ENCODE peak calls at places on chromosomes 2 and 18, in seven cellular contexts. V is psoas muscle, G is H9, W is neural progenitor cell, O is ovary, Y is colonic mucosa, R is adrenal gland. T is an unnamed sample.

GRCh38 chr2:118386636-118387302 is 298.5 kb downstream of the INSIG2 start:
- DNase-seq in R (no peak), W (no peak), Y (no peak), O (no peak), V (no peak), G (no peak), T (no peak)

GRCh38 chr2:151171186-151171585 is 90.5 kb downstream of the RBM43 start:
- DNase-seq in R (no peak), O (no peak), V (no peak), Y (no peak), G (no peak), W (no peak), T (no peak)

GRCh38 chr2:51003345-51004192 is 28.4 kb downstream of the NRXN1 start:
- DNase-seq in W (no peak), V (no peak), Y (no peak), O (no peak), R (no peak), G (no peak), T (no peak)

GRCh38 chr2:65919579-65920188 is 487.3 kb upstream of the SPRED2 start:
- DNase-seq in W (no peak), V (no peak), O (no peak), G (no peak), R (no peak), Y (no peak), T (no peak)

GRCh38 chr2:191790737-191791136 is 56.2 kb downstream of the CAVIN2 start:
- DNase-seq in G (no peak), V (no peak), W (no peak), R (no peak), O (no peak), Y (no peak), T (no peak)

GRCh38 chr2:9753276-9753600 is 90.0 kb upstream of the TAF1B start:
- DNase-seq in O (no peak), G (no peak), W (peak; percentile 42), Y (peak; percentile 49), R (peak; percentile 78), V (peak; percentile 76), T (no peak)

GRCh38 chr2:157160131-157160530 is 97.4 kb upstream of the GALNT5 start:
- DNase-seq in R (no peak), G (no peak), W (no peak), O (no peak), Y (peak; percentile 56), V (no peak), T (no peak)

GRCh38 chr18:48667276-48668254 is 128.7 kb downstream of the CTIF start:
- DNase-seq in O (no peak), R (no peak), Y (no peak), W (peak; percentile 59), G (peak; percentile 68), V (no peak), T (no peak)

GRCh38 chr18:32576296-32576916 is 105.7 kb upstream of the GAREM1 start:
- DNase-seq in W (peak; percentile 80), O (no peak), V (no peak), R (peak; percentile 26), G (peak; percentile 46), Y (no peak), T (no peak)

GRCh38 chr2:53252115-53252514 is 515.5 kb upstream of the CHAC2 start:
- DNase-seq in Y (no peak), O (no peak), R (no peak), V (no peak), W (no peak), G (no peak), T (no peak)

GRCh38 chr18:3499498-3499897 is 49.5 kb downstream of the TGIF1 start:
- DNase-seq in W (peak; percentile 58), O (no peak), Y (no peak), G (peak; percentile 64), V (no peak), R (no peak), T (no peak)

GRCh38 chr18:49368876-49369440 is 91.5 kb downstream of the DYM start:
- DNase-seq in O (no peak), R (peak; percentile 45), G (peak; percentile 35), V (peak; percentile 60), Y (no peak), W (peak; percentile 25), T (no peak)

GRCh38 chr2:237411683-237412349 is 2.1 kb downstream of the COL6A3 start:
- DNase-seq in R (no peak), G (no peak), Y (no peak), V (peak; percentile 64), O (peak; percentile 62), W (no peak), T (peak; percentile 60)

GRCh38 chr2:79630060-79630459 is 117.2 kb downstream of the CTNNA2 start:
- DNase-seq in R (no peak), G (peak; percentile 28), Y (no peak), W (no peak), O (no peak), V (no peak), T (no peak)

GRCh38 chr2:54968561-54969218 is 81.6 kb downstream of the RTN4 start:
- DNase-seq in Y (no peak), V (peak; percentile 67), O (no peak), R (no peak), G (no peak), W (no peak), T (no peak)

GRCh38 chr18:75065251-75066000 is 143.5 kb downstream of the PTGR3 start:
- DNase-seq in W (no peak), R (no peak), O (no peak), G (no peak), Y (no peak), V (no peak), T (no peak)

GRCh38 chr2:215476424-215476823 is 40.6 kb upstream of the FN1 start:
- DNase-seq in O (no peak), Y (no peak), W (no peak), V (no peak), R (no peak), G (no peak), T (no peak)

GRCh38 chr18:59140287-59140885 is 702 bp downstream of the SEC11C start:
- DNase-seq in R (peak; percentile 39), Y (peak; percentile 30), V (no peak), O (no peak), W (peak; percentile 64), G (peak; percentile 55), T (no peak)

GRCh38 chr2:28161466-28161865 is 231.2 kb upstream of the FOSL2 start:
- DNase-seq in R (no peak), O (no peak), W (no peak), G (no peak), Y (no peak), V (no peak), T (no peak)

GRCh38 chr2:120223034-120223912 is at the start of gene TMEM185B:
- DNase-seq in R (peak; percentile 91), V (peak; percentile 95), W (peak; percentile 85), O (peak; percentile 86), Y (peak; percentile 94), G (peak; percentile 90), T (peak; percentile 95)

DNA sequence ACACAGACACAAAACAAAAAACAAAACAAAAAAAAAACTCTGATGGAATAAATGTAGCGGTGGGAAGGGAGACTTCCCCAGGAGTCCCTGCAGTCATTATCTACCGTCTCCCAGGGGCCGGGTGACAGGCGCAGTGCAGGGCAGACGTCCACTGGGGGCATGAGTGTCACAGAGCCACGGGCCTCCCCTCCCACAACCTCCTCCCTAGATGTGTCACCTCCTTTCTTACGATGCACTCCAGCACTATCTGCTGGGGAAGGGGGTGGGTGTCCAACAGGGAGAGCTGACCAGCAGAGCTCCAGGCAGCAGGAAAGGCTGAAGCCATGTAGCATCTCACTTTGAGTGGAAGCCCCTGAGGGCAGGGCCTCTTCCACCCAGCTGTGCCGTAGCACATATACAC is 84.5 kb downstream of the LONRF2 start:
- DNase-seq in O (no peak), R (no peak), Y (no peak), G (no peak), W (no peak), V (no peak), T (no peak)
- H3K27ac ChIP-seq in O (no peak overlapping the region), R (no peak overlapping the region), Y (no peak overlapping the region), G (no peak overlapping the region), W (no peak overlapping the region), V (no peak overlapping the region), T (no peak overlapping the region)

GRCh38 chr2:101175991-101176390 is 24.8 kb upstream of the TBC1D8 start:
- DNase-seq in Y (no peak), V (no peak), R (no peak), W (no peak), G (no peak), O (no peak), T (no peak)
- TF ChIP-seq CTCF in Y (no peak), V (no peak), R (no peak), W (no peak), G (no peak), O (no peak), T (no peak)

DNA sequence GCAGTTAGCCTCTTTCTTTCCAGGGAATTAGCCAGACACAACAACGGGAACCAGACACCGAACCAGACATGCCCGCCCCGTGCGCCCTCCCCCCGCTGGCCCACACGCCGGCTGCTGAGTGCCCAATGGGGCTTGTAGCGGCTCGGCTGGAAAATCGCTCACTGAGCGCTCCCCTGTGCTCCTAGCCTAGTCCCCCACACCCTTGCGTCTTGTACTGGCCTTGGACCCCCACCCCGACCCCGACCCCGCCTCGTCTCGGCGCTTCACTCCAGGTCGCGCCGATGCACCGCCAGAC is 1.3 kb downstream of the GAD1 start:
- DNase-seq in G (no peak), W (peak; percentile 76), Y (no peak), O (no peak), R (no peak), V (no peak), T (no peak)
- H3K4me1 ChIP-seq in G (peaks cover 2% of the 10 kb centered on the region), W (peaks cover 65% of the 10 kb centered on the region), Y (peaks cover 17% of the 10 kb centered on the region), O (peaks cover 8% of the 10 kb centered on the region), R (peaks cover 20% of the 10 kb centered on the region), V (peaks cover 62% of the 10 kb centered on the region), T (peaks cover 37% of the 10 kb centered on the region)

DNA sequence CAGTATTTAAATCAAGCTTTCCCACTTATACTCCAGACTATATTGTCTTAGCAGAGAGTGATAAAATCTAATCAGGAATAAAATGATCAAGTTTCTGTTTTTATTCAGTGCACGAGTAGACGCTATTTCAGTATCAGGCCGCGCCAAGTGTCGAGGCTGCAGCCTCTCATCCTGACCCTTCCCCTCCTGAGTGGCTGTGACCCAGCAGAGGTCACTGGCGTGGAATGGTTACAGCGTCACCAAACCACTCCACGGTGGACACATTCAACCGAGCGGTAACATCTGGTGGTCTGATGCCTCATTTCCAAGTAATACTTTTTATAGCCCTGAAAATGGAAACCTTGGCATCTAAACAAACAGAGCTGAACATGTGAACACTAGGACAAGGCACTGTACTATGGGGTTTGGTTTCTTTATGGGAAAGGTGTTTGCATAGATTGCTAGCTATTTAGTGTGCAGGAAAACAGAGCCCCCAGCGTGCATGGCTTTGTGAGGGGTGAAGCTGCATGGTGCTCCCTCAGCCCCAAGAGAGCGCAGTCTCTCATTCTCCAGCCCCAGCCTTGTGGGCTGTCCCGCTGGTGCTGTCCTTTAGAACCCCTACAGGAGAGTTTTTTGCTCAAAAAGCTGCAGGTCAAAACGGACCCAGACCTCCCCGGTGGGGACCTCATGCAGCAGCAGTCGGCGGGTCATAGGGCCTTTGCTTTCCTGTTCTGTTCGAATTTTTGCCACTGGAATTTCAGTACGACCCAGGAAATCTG is 28.4 kb downstream of the FAM228A start:
- DNase-seq in O (no peak), W (peak; percentile 35), G (no peak), R (no peak), V (no peak), Y (no peak), T (no peak)
- H3K27ac ChIP-seq in O (no peak overlapping the region), W (no peak overlapping the region), G (no peak overlapping the region), R (no peak overlapping the region), V (no peak overlapping the region), Y (no peak overlapping the region), T (no peak overlapping the region)

T was measured in uterus.